ENCODE peak calls at places on chromosome 20, in ten cellular contexts. L is A549, E is fibroblast of mammary gland, X is fibroblast of lung, W is foreskin fibroblast, P is cardiac muscle cell, F is keratinocyte, B is endothelial cell of umbilical vein, D is gastrocnemius medialis, Z is esophagus muscularis mucosa. Q is an unnamed sample.

GRCh38 chr20:21801193-21801592 is 95.7 kb downstream of the PAX1 start:
- DNase-seq in L (no peak), E (no peak), X (no peak), W (no peak), P (no peak), F (no peak), B (no peak), D (no peak), Z (peak), Q (no peak)

GRCh38 chr20:57558614-57559285 is 2.2 kb upstream of the PCK1 start:
- DNase-seq in L (no peak), E (no peak), X (no peak), W (no peak), P (no peak), F (no peak), B (no peak), D (no peak), Z (no peak), Q (no peak)

GRCh38 chr20:44176833-44177533 is 10.0 kb downstream of the JPH2 start:
- DNase-seq in L (no peak), E (no peak), X (no peak), W (no peak), P (no peak), F (no peak), B (no peak), D (peak), Z (no peak), Q (no peak)

GRCh38 chr20:44031001-44031574 is 116.4 kb downstream of the TOX2 start:
- DNase-seq in L (no peak), E (no peak), X (no peak), W (no peak), P (no peak), F (no peak), B (no peak), D (no peak), Z (no peak), Q (no peak)

GRCh38 chr20:58039569-58040092 is 188.8 kb downstream of the ANKRD60 start:
- DNase-seq in L (no peak), E (no peak), X (no peak), W (no peak), P (no peak), F (no peak), B (no peak), D (no peak), Z (peak), Q (no peak)

GRCh38 chr20:4563534-4563933 is 158.2 kb upstream of the PRND start:
- DNase-seq in L (peak), E (peak), X (peak), W (peak), P (peak), F (no peak), B (peak), D (no peak), Z (peak), Q (peak)

GRCh38 chr20:8388146-8388545 is 256.1 kb downstream of the PLCB1 start:
- DNase-seq in L (no peak), E (peak), X (peak), W (peak), P (peak), F (no peak), B (peak), D (no peak), Z (no peak), Q (peak)

GRCh38 chr20:1269850-1270249 is 3.8 kb downstream of the SNPH start:
- DNase-seq in L (no peak), E (no peak), X (no peak), W (no peak), P (no peak), F (no peak), B (no peak), D (no peak), Z (peak), Q (no peak)

GRCh38 chr20:9228774-9229450 is 160.0 kb downstream of the PLCB4 start:
- DNase-seq in L (no peak), E (no peak), X (peak), W (no peak), P (no peak), F (no peak), B (no peak), D (no peak), Z (no peak), Q (no peak)

GRCh38 chr20:32429745-32430360 is 71.7 kb downstream of the ASXL1 start:
- DNase-seq in L (no peak), E (no peak), X (peak), W (no peak), P (no peak), F (no peak), B (no peak), D (no peak), Z (peak), Q (no peak)

DNA sequence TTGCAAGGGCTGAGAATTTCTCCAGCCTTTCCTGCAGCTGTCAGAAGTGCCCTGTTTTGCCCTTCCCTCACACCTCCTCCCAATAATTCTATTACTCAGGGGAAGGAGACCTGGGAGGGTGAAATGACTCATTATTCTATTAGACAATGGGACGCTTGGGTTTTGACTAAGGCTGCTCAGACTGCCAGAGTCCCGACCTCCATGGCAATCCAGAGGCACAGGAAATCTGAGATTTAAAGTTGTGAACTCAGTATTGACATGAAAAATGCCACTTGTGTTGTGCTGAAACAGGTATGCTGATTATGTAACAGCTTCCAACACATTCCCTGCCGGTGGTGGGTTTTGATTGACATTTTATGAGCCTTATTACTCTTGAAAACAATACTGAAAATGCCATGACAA is 625.9 kb upstream of the FLRT3 start:
- DNase-seq in L (peak), E (peak), X (no peak), W (peak), P (peak), F (peak), B (peak), D (no peak), Z (no peak), Q (no peak)
- TF ChIP-seq CTCF in L (no peak), E (no peak), X (no peak), W (no peak), P (no peak), F (no peak), B (no peak), D (no peak), Z (no peak), Q (no peak)

GRCh38 chr20:63636752-63637633 is 10.1 kb upstream of the GMEB2 start:
- DNase-seq in L (no peak), E (peak), X (no peak), W (no peak), P (no peak), F (no peak), B (no peak), D (no peak), Z (no peak), Q (no peak)
- H3K4me3 ChIP-seq in L (no peak), E (no peak), X (no peak), W (no peak), P (no peak), F (no peak), B (no peak), D (no peak), Z (no peak), Q (no peak)

GRCh38 chr20:36881888-36882287 is 6.0 kb downstream of the TLDC2 start:
- DNase-seq in L (no peak), E (peak), X (no peak), W (no peak), P (no peak), F (no peak), B (no peak), D (no peak), Z (no peak), Q (no peak)
- TF ChIP-seq CTCF in L (no peak), E (no peak), X (no peak), W (no peak), P (no peak), F (no peak), B (no peak), D (no peak), Z (no peak), Q (no peak)

GRCh38 chr20:51540585-51540984 is 1.9 kb downstream of the NFATC2 start:
- DNase-seq in L (no peak), E (no peak), X (no peak), W (no peak), P (no peak), F (no peak), B (no peak), D (no peak), Z (no peak), Q (no peak)
- H3K4me3 ChIP-seq in L (no peak), E (no peak), X (no peak), W (no peak), P (peak), F (no peak), B (no peak), D (no peak), Z (peak), Q (no peak)

DNA sequence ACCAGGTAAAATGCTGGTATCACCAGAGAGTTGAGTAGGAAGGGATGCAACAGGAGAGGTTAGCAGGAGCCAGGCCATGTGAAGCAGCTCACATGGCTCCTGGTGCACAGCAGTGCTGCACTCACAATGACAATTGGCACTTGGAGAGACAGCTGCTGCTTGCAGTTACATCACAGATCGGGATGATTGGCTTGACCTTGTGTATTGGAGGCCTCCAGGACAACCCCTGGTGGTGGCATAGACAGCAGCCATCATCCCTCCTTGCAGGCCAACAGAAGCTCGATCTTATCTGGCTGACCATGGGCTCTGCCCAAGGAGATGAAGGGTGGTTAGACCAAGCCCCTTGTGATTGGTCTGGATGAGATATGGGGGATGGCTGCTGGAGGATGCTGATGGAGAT is 73.0 kb downstream of the EYA2 start:
- DNase-seq in L (no peak), E (no peak), X (no peak), W (no peak), P (no peak), F (no peak), B (no peak), D (no peak), Z (no peak), Q (no peak)
- TF ChIP-seq CTCF in L (no peak), E (no peak), X (no peak), W (no peak), P (no peak), F (no peak), B (no peak), D (no peak), Z (no peak), Q (no peak)

DNA sequence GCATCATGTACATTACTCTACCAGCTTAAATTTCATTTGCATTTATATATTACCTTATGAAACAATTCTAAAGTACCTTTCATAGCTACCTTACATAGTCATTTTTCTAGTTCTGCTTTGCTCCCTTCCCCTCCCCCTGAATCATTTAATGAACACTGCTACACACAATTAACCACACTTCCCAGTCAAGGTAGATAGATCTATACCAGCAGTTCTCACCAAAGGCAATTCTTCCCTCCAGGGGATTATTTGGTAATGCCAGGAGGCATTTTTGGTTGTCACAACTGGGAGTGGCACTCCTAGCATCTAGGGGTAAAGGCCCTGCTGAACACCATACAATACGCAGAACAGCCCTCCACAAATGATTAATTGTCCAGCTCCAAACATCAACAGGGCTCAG is 143.9 kb upstream of the SHLD1 start:
- DNase-seq in L (no peak), E (no peak), X (no peak), W (no peak), P (no peak), F (no peak), B (no peak), D (no peak), Z (peak), Q (no peak)
- H3K4me3 ChIP-seq in L (peak), E (no peak), X (no peak), W (no peak), P (no peak), F (no peak), B (no peak), D (no peak), Z (no peak), Q (no peak)

GRCh38 chr20:11912664-11913415 is 4.9 kb upstream of the BTBD3 start:
- DNase-seq in L (no peak), E (no peak), X (no peak), W (no peak), P (no peak), F (no peak), B (no peak), D (no peak), Z (no peak), Q (no peak)

GRCh38 chr20:11906626-11907480 is 10.8 kb upstream of the BTBD3 start:
- DNase-seq in L (no peak), E (no peak), X (no peak), W (no peak), P (no peak), F (no peak), B (no peak), D (no peak), Z (no peak), Q (no peak)

GRCh38 chr20:11917663-11918062 is at the start of gene BTBD3:
- DNase-seq in L (no peak), E (peak), X (peak), W (peak), P (peak), F (no peak), B (peak), D (peak), Z (no peak), Q (peak)

GRCh38 chr20:11907621-11908020 is 10.1 kb upstream of the BTBD3 start:
- DNase-seq in L (no peak), E (peak), X (no peak), W (no peak), P (no peak), F (no peak), B (no peak), D (no peak), Z (no peak), Q (no peak)

DNA sequence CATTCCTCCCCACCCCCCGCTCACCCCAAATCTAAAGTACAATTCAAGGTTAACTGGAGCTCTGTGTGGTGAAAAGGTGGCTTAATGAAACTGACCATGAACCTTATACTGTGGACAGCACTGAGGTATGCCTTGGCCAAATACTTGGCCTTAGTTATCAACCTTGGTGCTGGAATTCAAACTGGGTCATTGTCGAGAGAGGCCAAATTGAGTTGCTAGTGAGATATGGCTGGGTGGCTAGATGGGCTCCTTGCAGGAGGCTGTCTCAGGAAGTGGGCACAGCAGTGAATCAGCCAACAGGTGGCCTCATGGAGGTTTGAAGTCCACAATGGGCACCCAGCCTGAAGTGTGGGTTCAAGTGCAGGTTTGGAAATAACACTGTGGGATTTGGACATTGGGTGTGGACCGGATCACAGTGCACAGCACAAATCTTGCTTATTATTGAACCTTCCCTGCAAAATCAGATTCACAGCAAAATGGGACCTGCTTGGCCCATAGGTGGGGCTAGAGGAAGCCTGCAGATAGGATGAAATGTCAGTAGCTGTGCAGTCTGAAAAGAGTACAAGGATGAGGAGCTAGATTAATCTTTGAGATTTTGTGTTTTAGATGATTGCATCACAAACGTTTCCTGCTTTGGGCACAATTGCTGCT is 5.6 kb upstream of the BTBD3 start:
- DNase-seq in L (peak), E (peak), X (peak), W (no peak), P (peak), F (no peak), B (peak), D (no peak), Z (no peak), Q (no peak)
- TF ChIP-seq CTCF in L (peak), E (peak), X (peak), W (peak), P (peak), F (peak), B (peak), D (no peak), Z (no peak), Q (peak)

Q was measured in astrocyte of the cerebellum.